ENCODE peak calls at places on chromosome 10, in four cellular contexts. G is NCI-H1092 treated with DMSO at 0.1 percent for 48 hours, P is upper lobe of right lung, Z is COR-L47. O is an unnamed sample.

GRCh38 chr10:13587367-13587766 is 602 bp downstream of the PRPF18 start:
- DNase-seq in P (no peak), Z (no peak), G (no peak), O (no peak)

GRCh38 chr10:21602313-21602712 is 68.3 kb downstream of the MLLT10 start:
- DNase-seq in P (no peak), G (no peak), Z (no peak), O (no peak)

GRCh38 chr10:79493806-79494205 is 18.5 kb upstream of the EIF5AL1 start:
- DNase-seq in Z (no peak), P (no peak), G (no peak), O (no peak)

GRCh38 chr10:129911451-129912160 is 52.5 kb downstream of the EBF3 start:
- DNase-seq in G (no peak), Z (no peak), P (peak), O (no peak)

GRCh38 chr10:84140036-84140379 is 699 bp downstream of the GHITM start:
- DNase-seq in Z (no peak), G (no peak), P (no peak), O (no peak)

GRCh38 chr10:21100871-21101514 is 203.9 kb upstream of the NEBL start:
- DNase-seq in P (no peak), Z (no peak), G (no peak), O (no peak)

GRCh38 chr10:79460687-79461086 is 15.3 kb upstream of the ZCCHC24 start:
- DNase-seq in Z (no peak), G (no peak), P (no peak), O (no peak)

GRCh38 chr10:32266979-32267378 is 80.0 kb downstream of the EPC1 start:
- DNase-seq in P (no peak), Z (no peak), G (no peak), O (no peak)

GRCh38 chr10:70634011-70634410 is 31.5 kb upstream of the PRF1 start:
- DNase-seq in G (no peak), Z (no peak), P (no peak), O (no peak)

GRCh38 chr10:129971381-129972144 is 7.5 kb upstream of the EBF3 start:
- DNase-seq in Z (peak), G (peak), P (peak), O (no peak)

O was measured in SHP77 treated with DMSO at 0.1 percent for 48 hours.